ENCODE peak calls at places on chromosomes 7 and 10, in four cellular contexts. A is GM18507, Q is NCI-H2029, U is NCI-H187. B is an unnamed sample.

GRCh38 chr10:114492351-114493037 is 88.2 kb upstream of the AFAP1L2 start:
- DNase-seq in A (no peak), Q (no peak), U (no peak), B (no peak)

GRCh38 chr10:46551701-46552525 is 4.5 kb downstream of the GPRIN2 start:
- DNase-seq in A (no peak), Q (no peak), U (no peak), B (no peak)

GRCh38 chr10:128865398-128865797 is 601.6 kb upstream of the MGMT start:
- DNase-seq in A (no peak), Q (no peak), U (no peak), B (no peak)

GRCh38 chr7:112449353-112449752 is 907 bp upstream of the IFRD1 start:
- DNase-seq in A (no peak), Q (peak; percentile 45), U (no peak), B (no peak)

GRCh38 chr10:133461027-133461426 is 7.3 kb downstream of the SCART1 start:
- DNase-seq in A (no peak), Q (no peak), U (no peak), B (no peak)

GRCh38 chr7:374706-375490 is 84.9 kb downstream of the FOXL3 start:
- DNase-seq in A (no peak), Q (no peak), U (no peak), B (no peak)

GRCh38 chr10:114647545-114648138 is 10.4 kb downstream of the ABLIM1 start:
- DNase-seq in A (no peak), Q (no peak), U (no peak), B (no peak)

GRCh38 chr10:112359606-112360307 is 14.2 kb upstream of the ACSL5 start:
- DNase-seq in A (no peak), Q (no peak), U (no peak), B (no peak)

GRCh38 chr10:123236122-123236521 is 81.9 kb downstream of the BUB3 start:
- DNase-seq in A (no peak), Q (no peak), U (no peak), B (no peak)

GRCh38 chr10:88557659-88558058 is 25.5 kb downstream of the RNLS start:
- DNase-seq in A (no peak), Q (no peak), U (no peak), B (no peak)

GRCh38 chr10:107091126-107091525 is 73.4 kb downstream of the SORCS1 start:
- DNase-seq in A (no peak), Q (no peak), U (no peak), B (no peak)

GRCh38 chr7:37510043-37510634 is 61.5 kb upstream of the ELMO1 start:
- DNase-seq in A (peak; percentile 8), Q (no peak), U (no peak), B (no peak)

GRCh38 chr7:27162930-27163775 is 2.2 kb downstream of the HOXA9 start:
- DNase-seq in A (no peak), Q (no peak), U (no peak), B (no peak)

GRCh38 chr7:31065021-31065593 is 13.0 kb downstream of the ADCYAP1R1 start:
- DNase-seq in A (no peak), Q (no peak), U (no peak), B (no peak)